ENCODE peak calls at places on chromosome 3, in seven cellular contexts. One of them, this sample, is unnamed.

GRCh38 chr3:36496734-36497133 is 116.4 kb downstream of the STAC start:
- DNase-seq in mesenchymal stem cell: peak
- DNase-seq in trophoblast cell: no peak
- DNase-seq in mesendoderm: no peak
- DNase-seq in neuronal stem cell: no peak
- DNase-seq in IMR-90: no peak
- DNase-seq in H1: no peak
- DNase-seq in this sample: no peak

GRCh38 chr3:188689101-188689574 is 482.6 kb upstream of the TPRG1 start:
- DNase-seq in neuronal stem cell: no peak
- DNase-seq in IMR-90: peak
- DNase-seq in mesenchymal stem cell: peak
- DNase-seq in mesendoderm: no peak
- DNase-seq in trophoblast cell: no peak
- DNase-seq in H1: no peak
- DNase-seq in this sample: no peak

GRCh38 chr3:46979958-46980497 is 562 bp downstream of the NBEAL2 start:
- DNase-seq in mesenchymal stem cell: no peak
- DNase-seq in neuronal stem cell: no peak
- DNase-seq in trophoblast cell: no peak
- DNase-seq in mesendoderm: no peak
- DNase-seq in IMR-90: no peak
- DNase-seq in H1: no peak
- DNase-seq in this sample: no peak

GRCh38 chr3:147775816-147776530 is 366.8 kb downstream of the ZIC1 start:
- DNase-seq in mesenchymal stem cell: no peak
- DNase-seq in IMR-90: no peak
- DNase-seq in H1: no peak
- DNase-seq in mesendoderm: no peak
- DNase-seq in trophoblast cell: no peak
- DNase-seq in neuronal stem cell: no peak
- DNase-seq in this sample: no peak

GRCh38 chr3:41900265-41900664 is 61.6 kb downstream of the ULK4 start:
- DNase-seq in mesendoderm: peak
- DNase-seq in IMR-90: peak
- DNase-seq in trophoblast cell: no peak
- DNase-seq in H1: no peak
- DNase-seq in neuronal stem cell: peak
- DNase-seq in mesenchymal stem cell: peak
- DNase-seq in this sample: no peak

GRCh38 chr3:31218082-31218481 is 314.6 kb upstream of the STT3B start:
- DNase-seq in H1: no peak
- DNase-seq in trophoblast cell: no peak
- DNase-seq in mesendoderm: no peak
- DNase-seq in neuronal stem cell: no peak
- DNase-seq in IMR-90: no peak
- DNase-seq in mesenchymal stem cell: no peak
- DNase-seq in this sample: no peak

GRCh38 chr3:182671942-182672341 is 121.4 kb upstream of the ATP11B start:
- DNase-seq in mesendoderm: no peak
- DNase-seq in IMR-90: peak
- DNase-seq in H1: no peak
- DNase-seq in neuronal stem cell: no peak
- DNase-seq in mesenchymal stem cell: no peak
- DNase-seq in trophoblast cell: no peak
- DNase-seq in this sample: no peak

GRCh38 chr3:12663311-12663935 is 494 bp downstream of the RAF1 start:
- DNase-seq in mesenchymal stem cell: no peak
- DNase-seq in H1: no peak
- DNase-seq in trophoblast cell: peak
- DNase-seq in mesendoderm: no peak
- DNase-seq in neuronal stem cell: no peak
- DNase-seq in IMR-90: no peak
- DNase-seq in this sample: no peak

GRCh38 chr3:74883690-74884089 is 269.2 kb upstream of the CNTN3 start:
- DNase-seq in H1: peak
- DNase-seq in mesendoderm: peak
- DNase-seq in mesenchymal stem cell: no peak
- DNase-seq in IMR-90: peak
- DNase-seq in neuronal stem cell: no peak
- DNase-seq in trophoblast cell: peak
- DNase-seq in this sample: peak

GRCh38 chr3:116442331-116443021 is 2.8 kb downstream of the LSAMP start:
- DNase-seq in neuronal stem cell: no peak
- DNase-seq in H1: no peak
- DNase-seq in IMR-90: peak
- DNase-seq in mesenchymal stem cell: peak
- DNase-seq in trophoblast cell: no peak
- DNase-seq in mesendoderm: no peak
- DNase-seq in this sample: no peak

GRCh38 chr3:176087066-176087697 is 1110.1 kb downstream of the TBL1XR1 start:
- DNase-seq in IMR-90: no peak
- DNase-seq in mesenchymal stem cell: no peak
- DNase-seq in mesendoderm: no peak
- DNase-seq in trophoblast cell: no peak
- DNase-seq in H1: no peak
- DNase-seq in neuronal stem cell: no peak
- DNase-seq in this sample: no peak

GRCh38 chr3:11607816-11608215 is 35.9 kb downstream of the VGLL4 start:
- DNase-seq in IMR-90: peak
- DNase-seq in trophoblast cell: no peak
- DNase-seq in H1: no peak
- DNase-seq in mesenchymal stem cell: peak
- DNase-seq in neuronal stem cell: no peak
- DNase-seq in mesendoderm: no peak
- DNase-seq in this sample: no peak
- H2BK120ac ChIP-seq in IMR-90: peak
- H2BK120ac ChIP-seq in trophoblast cell: no peak
- H2BK120ac ChIP-seq in H1: no peak
- H2BK120ac ChIP-seq in mesenchymal stem cell: no peak
- H2BK120ac ChIP-seq in neuronal stem cell: no peak
- H2BK120ac ChIP-seq in mesendoderm: no peak
- H2BK120ac ChIP-seq in this sample: no peak

GRCh38 chr3:186986406-186986805 is 56.1 kb downstream of the ST6GAL1 start:
- DNase-seq in mesenchymal stem cell: no peak
- DNase-seq in H1: no peak
- DNase-seq in trophoblast cell: no peak
- DNase-seq in IMR-90: no peak
- DNase-seq in neuronal stem cell: no peak
- DNase-seq in mesendoderm: no peak
- DNase-seq in this sample: no peak

GRCh38 chr3:186988806-186989205 is 58.5 kb downstream of the ST6GAL1 start:
- DNase-seq in IMR-90: no peak
- DNase-seq in H1: no peak
- DNase-seq in neuronal stem cell: no peak
- DNase-seq in trophoblast cell: no peak
- DNase-seq in mesenchymal stem cell: no peak
- DNase-seq in mesendoderm: no peak
- DNase-seq in this sample: no peak

GRCh38 chr3:186985713-186986364 is 55.5 kb downstream of the ST6GAL1 start:
- DNase-seq in mesenchymal stem cell: no peak
- DNase-seq in IMR-90: no peak
- DNase-seq in mesendoderm: no peak
- DNase-seq in H1: no peak
- DNase-seq in neuronal stem cell: no peak
- DNase-seq in trophoblast cell: no peak
- DNase-seq in this sample: no peak

GRCh38 chr3:186989429-186989828 is 59.1 kb downstream of the ST6GAL1 start:
- DNase-seq in mesendoderm: no peak
- DNase-seq in IMR-90: no peak
- DNase-seq in trophoblast cell: no peak
- DNase-seq in H1: no peak
- DNase-seq in mesenchymal stem cell: no peak
- DNase-seq in neuronal stem cell: no peak
- DNase-seq in this sample: no peak

DNA sequence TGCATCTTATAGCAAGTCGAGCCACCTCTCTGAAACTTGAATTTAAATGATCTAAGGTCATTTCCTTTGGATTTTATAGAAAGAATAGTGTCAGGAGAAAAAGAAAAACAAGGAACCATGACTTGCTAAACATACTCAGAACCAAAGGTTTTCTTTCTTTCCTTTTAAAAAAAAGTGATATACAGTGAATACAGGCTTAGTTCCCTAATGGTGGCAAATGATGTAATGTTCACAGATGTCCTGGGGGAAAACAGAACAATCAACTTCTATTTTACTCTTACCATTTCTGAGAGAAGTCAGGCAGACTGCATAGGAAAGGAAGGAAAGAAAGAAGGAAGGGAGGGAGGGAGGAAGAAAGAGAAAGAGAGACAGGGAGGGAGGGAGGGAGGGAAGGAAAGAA is 56.5 kb downstream of the ST6GAL1 start:
- DNase-seq in mesendoderm: no peak
- DNase-seq in mesenchymal stem cell: no peak
- DNase-seq in H1: no peak
- DNase-seq in IMR-90: no peak
- DNase-seq in neuronal stem cell: no peak
- DNase-seq in trophoblast cell: no peak
- DNase-seq in this sample: no peak
- H2BK120ac ChIP-seq in mesendoderm: no peak
- H2BK120ac ChIP-seq in mesenchymal stem cell: no peak
- H2BK120ac ChIP-seq in H1: no peak
- H2BK120ac ChIP-seq in IMR-90: no peak
- H2BK120ac ChIP-seq in neuronal stem cell: no peak
- H2BK120ac ChIP-seq in trophoblast cell: no peak
- H2BK120ac ChIP-seq in this sample: no peak

GRCh38 chr3:171307988-171308387 is 152.2 kb downstream of the TNIK start:
- DNase-seq in trophoblast cell: no peak
- DNase-seq in mesenchymal stem cell: no peak
- DNase-seq in mesendoderm: no peak
- DNase-seq in IMR-90: no peak
- DNase-seq in H1: no peak
- DNase-seq in neuronal stem cell: no peak
- DNase-seq in this sample: no peak
- H2BK120ac ChIP-seq in trophoblast cell: no peak
- H2BK120ac ChIP-seq in mesenchymal stem cell: no peak
- H2BK120ac ChIP-seq in mesendoderm: no peak
- H2BK120ac ChIP-seq in IMR-90: no peak
- H2BK120ac ChIP-seq in H1: no peak
- H2BK120ac ChIP-seq in neuronal stem cell: no peak
- H2BK120ac ChIP-seq in this sample: no peak

GRCh38 chr3:146517684-146518435 is 26.5 kb downstream of the PLSCR1 start:
- DNase-seq in neuronal stem cell: no peak
- DNase-seq in IMR-90: no peak
- DNase-seq in H1: no peak
- DNase-seq in mesenchymal stem cell: no peak
- DNase-seq in mesendoderm: no peak
- DNase-seq in trophoblast cell: no peak
- DNase-seq in this sample: no peak

GRCh38 chr3:146507331-146508120 is 36.9 kb downstream of the PLSCR1 start:
- DNase-seq in trophoblast cell: peak
- DNase-seq in IMR-90: no peak
- DNase-seq in mesendoderm: peak
- DNase-seq in mesenchymal stem cell: no peak
- DNase-seq in H1: no peak
- DNase-seq in neuronal stem cell: no peak
- DNase-seq in this sample: no peak

GRCh38 chr3:146511402-146512134 is 32.8 kb downstream of the PLSCR1 start:
- DNase-seq in trophoblast cell: no peak
- DNase-seq in neuronal stem cell: no peak
- DNase-seq in mesendoderm: peak
- DNase-seq in IMR-90: no peak
- DNase-seq in H1: no peak
- DNase-seq in mesenchymal stem cell: peak
- DNase-seq in this sample: no peak

DNA sequence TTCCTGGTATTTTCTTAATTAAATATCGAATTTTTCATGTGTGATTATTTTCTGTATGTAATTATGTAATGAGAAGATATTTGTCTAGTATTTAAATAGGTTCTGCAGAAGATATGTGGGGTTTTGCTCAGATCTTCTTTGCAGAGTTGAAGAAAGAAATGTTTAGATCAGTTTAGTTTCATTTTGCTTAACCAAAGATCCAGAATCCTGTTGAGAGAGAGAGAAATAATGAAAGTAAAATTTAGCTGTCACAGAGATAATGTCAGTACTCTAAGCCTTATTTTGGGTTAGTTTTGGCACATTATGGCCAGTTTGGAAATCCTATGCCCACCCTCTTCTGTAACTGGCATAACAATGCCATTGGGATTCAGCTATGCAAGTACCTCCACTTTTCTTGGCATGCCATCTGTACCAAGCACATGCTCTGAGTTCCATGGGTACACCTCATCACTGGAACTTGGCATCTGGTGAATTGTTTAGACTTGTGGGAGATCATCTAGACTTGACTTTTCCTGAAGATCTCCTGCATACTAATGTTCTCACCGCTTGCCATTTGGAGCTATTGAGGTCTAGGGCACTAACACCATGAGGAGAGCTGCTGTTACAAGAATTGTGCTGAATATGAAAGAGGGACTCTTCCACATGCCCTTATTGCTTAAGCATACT is 30.9 kb downstream of the PLSCR1 start:
- DNase-seq in neuronal stem cell: no peak
- DNase-seq in mesendoderm: no peak
- DNase-seq in trophoblast cell: no peak
- DNase-seq in mesenchymal stem cell: no peak
- DNase-seq in IMR-90: peak
- DNase-seq in H1: no peak
- DNase-seq in this sample: no peak
- H2BK120ac ChIP-seq in neuronal stem cell: no peak
- H2BK120ac ChIP-seq in mesendoderm: no peak
- H2BK120ac ChIP-seq in trophoblast cell: no peak
- H2BK120ac ChIP-seq in mesenchymal stem cell: no peak
- H2BK120ac ChIP-seq in IMR-90: no peak
- H2BK120ac ChIP-seq in H1: no peak
- H2BK120ac ChIP-seq in this sample: no peak

GRCh38 chr3:27671101-27671500 is 51.0 kb downstream of the EOMES start:
- DNase-seq in trophoblast cell: no peak
- DNase-seq in H1: no peak
- DNase-seq in mesenchymal stem cell: no peak
- DNase-seq in IMR-90: no peak
- DNase-seq in mesendoderm: no peak
- DNase-seq in neuronal stem cell: no peak
- DNase-seq in this sample: no peak
- H2BK120ac ChIP-seq in trophoblast cell: no peak
- H2BK120ac ChIP-seq in H1: no peak
- H2BK120ac ChIP-seq in mesenchymal stem cell: no peak
- H2BK120ac ChIP-seq in IMR-90: no peak
- H2BK120ac ChIP-seq in mesendoderm: no peak
- H2BK120ac ChIP-seq in neuronal stem cell: no peak
- H2BK120ac ChIP-seq in this sample: no peak

GRCh38 chr3:143605661-143605950 is 242.7 kb downstream of the SLC9A9 start:
- DNase-seq in IMR-90: no peak
- DNase-seq in mesenchymal stem cell: no peak
- DNase-seq in H1: no peak
- DNase-seq in trophoblast cell: no peak
- DNase-seq in neuronal stem cell: no peak
- DNase-seq in mesendoderm: no peak
- DNase-seq in this sample: no peak
- H2BK120ac ChIP-seq in IMR-90: no peak
- H2BK120ac ChIP-seq in mesenchymal stem cell: no peak
- H2BK120ac ChIP-seq in H1: no peak
- H2BK120ac ChIP-seq in trophoblast cell: no peak
- H2BK120ac ChIP-seq in neuronal stem cell: no peak
- H2BK120ac ChIP-seq in mesendoderm: no peak
- H2BK120ac ChIP-seq in this sample: no peak

GRCh38 chr3:128505771-128506170 is 12.8 kb upstream of the GATA2 start:
- DNase-seq in IMR-90: no peak
- DNase-seq in neuronal stem cell: no peak
- DNase-seq in mesenchymal stem cell: no peak
- DNase-seq in H1: no peak
- DNase-seq in mesendoderm: peak
- DNase-seq in trophoblast cell: no peak
- DNase-seq in this sample: no peak
- H2BK120ac ChIP-seq in IMR-90: no peak
- H2BK120ac ChIP-seq in neuronal stem cell: no peak
- H2BK120ac ChIP-seq in mesenchymal stem cell: no peak
- H2BK120ac ChIP-seq in H1: no peak
- H2BK120ac ChIP-seq in mesendoderm: no peak
- H2BK120ac ChIP-seq in trophoblast cell: peak
- H2BK120ac ChIP-seq in this sample: no peak

This sample was measured in H9.